ENCODE peak calls at places on chromosomes 7 and 10, in six cellular contexts. One of them, this sample, is unnamed.
A peak's percentile ranks its signal among the peaks of the same experiment; 100 is the strongest.

GRCh38 chr7:50766808-50767207 is 15.9 kb downstream of the GRB10 start:
- DNase-seq in SK-N-SH: no peak
- DNase-seq in K562: no peak
- DNase-seq in GM12878: no peak
- DNase-seq in A549: no peak
- DNase-seq in HepG2: no peak
- DNase-seq in this sample: no peak

GRCh38 chr10:46247808-46248569 is 38.8 kb upstream of the ANTXRL start:
- DNase-seq in K562: peak; percentile 75
- DNase-seq in GM12878: no peak
- DNase-seq in A549: no peak
- DNase-seq in HepG2: no peak
- DNase-seq in SK-N-SH: peak; percentile 83
- DNase-seq in this sample: no peak

GRCh38 chr10:72875250-72876055 is 18.1 kb upstream of the OIT3 start:
- DNase-seq in HepG2: peak; percentile 18
- DNase-seq in SK-N-SH: peak; percentile 25
- DNase-seq in K562: no peak
- DNase-seq in A549: peak; percentile 49
- DNase-seq in GM12878: no peak
- DNase-seq in this sample: no peak

GRCh38 chr7:87146740-87147386 is 5.4 kb upstream of the DMTF1 start:
- DNase-seq in SK-N-SH: peak; percentile 12
- DNase-seq in GM12878: no peak
- DNase-seq in HepG2: no peak
- DNase-seq in K562: no peak
- DNase-seq in A549: no peak
- DNase-seq in this sample: no peak

GRCh38 chr10:22554481-22555182 is 159.7 kb downstream of the PIP4K2A start:
- DNase-seq in K562: no peak
- DNase-seq in SK-N-SH: peak; percentile 57
- DNase-seq in HepG2: no peak
- DNase-seq in A549: no peak
- DNase-seq in GM12878: no peak
- DNase-seq in this sample: no peak

GRCh38 chr10:26881600-26882331 is 21.0 kb upstream of the ABI1 start:
- DNase-seq in GM12878: no peak
- DNase-seq in A549: peak; percentile 77
- DNase-seq in K562: peak; percentile 23
- DNase-seq in SK-N-SH: peak; percentile 58
- DNase-seq in HepG2: peak; percentile 58
- DNase-seq in this sample: no peak

GRCh38 chr7:26013551-26014083 is 138.4 kb upstream of the NFE2L3 start:
- DNase-seq in A549: no peak
- DNase-seq in GM12878: no peak
- DNase-seq in HepG2: no peak
- DNase-seq in SK-N-SH: peak; percentile 22
- DNase-seq in K562: no peak
- DNase-seq in this sample: no peak

GRCh38 chr7:106358103-106358663 is 73.4 kb upstream of the NAMPT start:
- DNase-seq in A549: no peak
- DNase-seq in HepG2: no peak
- DNase-seq in GM12878: no peak
- DNase-seq in K562: no peak
- DNase-seq in SK-N-SH: no peak
- DNase-seq in this sample: no peak

GRCh38 chr7:98123073-98123696 is 16.5 kb downstream of the LMTK2 start:
- DNase-seq in SK-N-SH: peak; percentile 45
- DNase-seq in K562: no peak
- DNase-seq in A549: no peak
- DNase-seq in HepG2: no peak
- DNase-seq in GM12878: no peak
- DNase-seq in this sample: no peak

GRCh38 chr7:148507741-148508285 is 82.8 kb upstream of the C7orf33 start:
- DNase-seq in A549: no peak
- DNase-seq in GM12878: no peak
- DNase-seq in K562: no peak
- DNase-seq in HepG2: no peak
- DNase-seq in SK-N-SH: no peak
- DNase-seq in this sample: no peak

GRCh38 chr10:126057494-126057893 is 161.1 kb downstream of the FANK1 start:
- DNase-seq in K562: no peak
- DNase-seq in HepG2: no peak
- DNase-seq in SK-N-SH: no peak
- DNase-seq in GM12878: no peak
- DNase-seq in A549: no peak
- DNase-seq in this sample: peak; percentile 40

GRCh38 chr10:60042262-60042661 is 135.9 kb upstream of the CCDC6 start:
- DNase-seq in GM12878: no peak
- DNase-seq in K562: no peak
- DNase-seq in HepG2: no peak
- DNase-seq in A549: no peak
- DNase-seq in SK-N-SH: no peak
- DNase-seq in this sample: no peak

GRCh38 chr10:10629512-10629911 is 388.2 kb upstream of the CELF2 start:
- DNase-seq in SK-N-SH: no peak
- DNase-seq in GM12878: no peak
- DNase-seq in HepG2: no peak
- DNase-seq in A549: no peak
- DNase-seq in K562: no peak
- DNase-seq in this sample: no peak

GRCh38 chr7:11648980-11649379 is 183.0 kb downstream of the THSD7A start:
- DNase-seq in HepG2: no peak
- DNase-seq in SK-N-SH: no peak
- DNase-seq in GM12878: no peak
- DNase-seq in K562: no peak
- DNase-seq in A549: no peak
- DNase-seq in this sample: no peak

GRCh38 chr10:68080853-68081431 is 5.9 kb upstream of the HERC4 start:
- DNase-seq in GM12878: no peak
- DNase-seq in HepG2: no peak
- DNase-seq in K562: no peak
- DNase-seq in SK-N-SH: no peak
- DNase-seq in A549: no peak
- DNase-seq in this sample: no peak

GRCh38 chr10:82925547-82925946 is 1050.6 kb downstream of the NRG3 start:
- DNase-seq in HepG2: no peak
- DNase-seq in GM12878: no peak
- DNase-seq in SK-N-SH: no peak
- DNase-seq in K562: no peak
- DNase-seq in A549: no peak
- DNase-seq in this sample: no peak

GRCh38 chr7:20340839-20341238 is 10.1 kb downstream of the ITGB8 start:
- DNase-seq in HepG2: no peak
- DNase-seq in K562: no peak
- DNase-seq in SK-N-SH: no peak
- DNase-seq in A549: no peak
- DNase-seq in GM12878: no peak
- DNase-seq in this sample: no peak

GRCh38 chr7:4000934-4001333 is 681.2 kb upstream of the FOXK1 start:
- DNase-seq in A549: no peak
- DNase-seq in K562: no peak
- DNase-seq in SK-N-SH: no peak
- DNase-seq in HepG2: no peak
- DNase-seq in GM12878: no peak
- DNase-seq in this sample: no peak

GRCh38 chr10:72069751-72070501 is 18.4 kb downstream of the SPOCK2 start:
- DNase-seq in K562: no peak
- DNase-seq in SK-N-SH: no peak
- DNase-seq in HepG2: no peak
- DNase-seq in GM12878: no peak
- DNase-seq in A549: no peak
- DNase-seq in this sample: peak; percentile 67

GRCh38 chr10:29243750-29244149 is 45.1 kb upstream of the LYZL1 start:
- DNase-seq in GM12878: no peak
- DNase-seq in K562: peak; percentile 13
- DNase-seq in SK-N-SH: no peak
- DNase-seq in HepG2: no peak
- DNase-seq in A549: peak; percentile 30
- DNase-seq in this sample: peak; percentile 57

GRCh38 chr10:113480828-113481502 is 71.9 kb upstream of the HABP2 start:
- DNase-seq in GM12878: no peak
- DNase-seq in K562: no peak
- DNase-seq in A549: no peak
- DNase-seq in SK-N-SH: no peak
- DNase-seq in HepG2: no peak
- DNase-seq in this sample: no peak

GRCh38 chr10:74103560-74104248 is 46.9 kb downstream of the AP3M1 start:
- DNase-seq in HepG2: no peak
- DNase-seq in SK-N-SH: peak; percentile 36
- DNase-seq in K562: no peak
- DNase-seq in GM12878: no peak
- DNase-seq in A549: peak; percentile 51
- DNase-seq in this sample: no peak

GRCh38 chr10:88979153-88979562 is 11.4 kb upstream of the FAS start:
- DNase-seq in K562: no peak
- DNase-seq in SK-N-SH: no peak
- DNase-seq in GM12878: no peak
- DNase-seq in HepG2: no peak
- DNase-seq in A549: no peak
- DNase-seq in this sample: no peak

GRCh38 chr7:48084727-48085432 is 4.2 kb upstream of the UPP1 start:
- DNase-seq in A549: peak; percentile 94
- DNase-seq in GM12878: peak; percentile 90
- DNase-seq in SK-N-SH: peak; percentile 40
- DNase-seq in K562: peak; percentile 53
- DNase-seq in HepG2: peak; percentile 73
- DNase-seq in this sample: no peak

GRCh38 chr7:40966693-40967092 is 736.2 kb downstream of the INHBA start:
- DNase-seq in GM12878: no peak
- DNase-seq in HepG2: no peak
- DNase-seq in SK-N-SH: no peak
- DNase-seq in K562: no peak
- DNase-seq in A549: no peak
- DNase-seq in this sample: no peak

GRCh38 chr7:24255139-24255538 is 28.9 kb upstream of the NPY start:
- DNase-seq in A549: no peak
- DNase-seq in GM12878: no peak
- DNase-seq in SK-N-SH: no peak
- DNase-seq in HepG2: no peak
- DNase-seq in K562: no peak
- DNase-seq in this sample: no peak

DNA sequence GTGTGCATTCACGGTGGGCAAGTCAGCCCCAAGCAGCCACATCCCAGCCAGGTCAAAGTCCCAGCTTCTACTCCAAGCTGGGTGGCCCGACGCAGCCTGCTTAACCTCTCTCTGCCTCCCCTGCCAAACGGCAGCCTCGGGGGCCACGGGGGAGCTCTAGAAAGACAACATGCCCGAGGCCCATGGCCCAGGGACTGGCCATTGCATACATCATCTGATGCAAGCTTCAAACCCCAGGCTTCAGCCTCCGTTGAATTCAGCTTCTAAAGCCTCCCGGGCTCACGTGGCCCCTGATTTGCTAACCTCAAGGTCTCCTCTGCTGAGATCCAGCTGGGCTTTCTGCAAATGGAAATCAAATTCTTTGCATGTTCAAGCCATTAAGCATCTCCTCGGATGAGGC is 61.2 kb upstream of the DNAAF5 start:
- DNase-seq in A549: no peak
- DNase-seq in K562: no peak
- DNase-seq in SK-N-SH: peak; percentile 55
- DNase-seq in GM12878: no peak
- DNase-seq in HepG2: peak; percentile 8
- DNase-seq in this sample: no peak
- TF ChIP-seq CHD2 in A549: no peak
- TF ChIP-seq CHD2 in K562: no peak
- TF ChIP-seq CHD2 in SK-N-SH: no peak
- TF ChIP-seq CHD2 in GM12878: no peak
- TF ChIP-seq CHD2 in HepG2: no peak
- TF ChIP-seq CHD2 in this sample: no peak

DNA sequence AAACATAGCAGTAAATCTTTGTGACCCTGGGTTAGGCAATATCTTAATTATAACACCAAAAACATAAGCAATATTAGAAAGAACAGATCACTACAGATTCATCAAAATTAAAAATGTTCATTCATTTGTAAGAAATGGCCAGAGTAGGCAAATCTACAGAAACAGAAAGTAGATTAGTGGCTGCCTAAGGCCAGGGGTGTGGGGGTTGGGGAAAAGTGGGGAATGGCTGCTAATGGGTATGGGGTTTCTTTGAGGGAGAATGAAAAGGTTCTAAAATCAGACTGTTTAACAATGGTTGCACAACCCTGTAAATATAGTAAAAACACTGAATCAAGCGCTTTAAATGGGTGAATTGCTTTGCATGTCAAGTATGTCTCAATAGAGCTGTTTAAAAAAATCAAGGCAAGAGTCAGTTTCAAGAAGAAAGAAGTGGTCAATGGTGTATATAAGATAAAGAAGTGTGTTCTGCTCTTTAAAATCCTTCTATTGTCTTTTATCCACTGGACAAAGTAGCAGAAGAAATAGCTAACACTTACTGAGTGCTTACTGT is 42.6 kb downstream of the CDK6 start:
- DNase-seq in A549: no peak
- DNase-seq in HepG2: no peak
- DNase-seq in GM12878: no peak
- DNase-seq in K562: no peak
- DNase-seq in SK-N-SH: no peak
- DNase-seq in this sample: no peak
- TF ChIP-seq CHD2 in A549: no peak
- TF ChIP-seq CHD2 in HepG2: no peak
- TF ChIP-seq CHD2 in GM12878: no peak
- TF ChIP-seq CHD2 in K562: no peak
- TF ChIP-seq CHD2 in SK-N-SH: no peak
- TF ChIP-seq CHD2 in this sample: no peak

DNA sequence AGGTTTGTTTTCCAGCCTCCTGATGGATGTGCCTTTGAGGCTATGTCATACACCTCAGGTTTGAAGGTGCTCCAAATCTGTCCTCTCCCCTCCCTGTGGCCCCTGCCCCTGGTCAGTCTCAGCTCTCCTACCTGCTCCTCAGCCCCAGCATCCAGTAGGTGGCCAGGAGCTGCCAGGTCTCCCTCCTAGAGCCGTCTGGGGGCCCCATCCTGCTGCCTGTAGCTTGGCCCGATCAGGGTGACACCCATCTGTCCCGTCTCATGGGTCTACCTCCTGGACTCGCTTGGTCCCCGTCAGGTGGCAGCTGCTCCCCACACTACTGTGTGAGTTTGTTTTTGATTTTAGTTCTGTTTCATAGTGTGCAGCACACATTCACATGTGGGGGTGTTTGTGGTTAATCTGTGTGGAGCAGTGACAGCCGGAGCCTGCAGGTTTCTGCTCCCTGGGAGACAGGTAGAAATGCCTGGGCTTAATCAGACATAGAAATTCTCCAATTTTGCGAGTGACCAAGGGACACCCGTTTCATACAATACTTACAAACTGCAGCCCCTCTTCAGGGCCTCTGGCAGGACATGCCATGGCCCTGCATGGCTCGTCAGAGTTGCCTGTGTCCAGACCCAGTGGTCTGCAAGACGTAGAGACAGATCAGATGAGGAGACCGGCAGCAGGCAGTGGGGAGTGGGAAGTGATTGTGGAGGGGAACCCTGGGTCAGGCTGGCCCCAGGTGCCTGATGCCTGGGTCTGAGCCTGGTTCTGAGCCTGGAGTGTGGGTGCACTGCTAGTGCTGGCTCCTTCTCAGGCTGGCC is 17.1 kb downstream of the ADCY1 start:
- DNase-seq in HepG2: no peak
- DNase-seq in SK-N-SH: peak; percentile 64
- DNase-seq in GM12878: no peak
- DNase-seq in K562: no peak
- DNase-seq in A549: no peak
- DNase-seq in this sample: no peak
- TF ChIP-seq CHD2 in HepG2: no peak
- TF ChIP-seq CHD2 in SK-N-SH: no peak
- TF ChIP-seq CHD2 in GM12878: no peak
- TF ChIP-seq CHD2 in K562: no peak
- TF ChIP-seq CHD2 in A549: no peak
- TF ChIP-seq CHD2 in this sample: no peak

GRCh38 chr10:103507235-103508191 is 14.0 kb downstream of the NEURL1 start:
- DNase-seq in SK-N-SH: peak; percentile 66
- DNase-seq in A549: no peak
- DNase-seq in K562: no peak
- DNase-seq in GM12878: no peak
- DNase-seq in HepG2: no peak
- DNase-seq in this sample: no peak
- TF ChIP-seq CHD2 in SK-N-SH: no peak
- TF ChIP-seq CHD2 in A549: no peak
- TF ChIP-seq CHD2 in K562: no peak
- TF ChIP-seq CHD2 in GM12878: no peak
- TF ChIP-seq CHD2 in HepG2: no peak
- TF ChIP-seq CHD2 in this sample: no peak